ENCODE peak calls at places on chromosomes 2 and 18, in four cellular contexts. D is MV-4-11; Q is activated naive CD8-positive, alpha-beta T cell treated with anti-CD3 and anti-CD28 coated beads for 36 hours; T is OCI-LY7. O is an unnamed sample.

GRCh38 chr2:12502759-12503158 is 214.0 kb upstream of the TRIB2 start:
- DNase-seq in D (peak; percentile 90), Q (peak; percentile 44), T (no peak), O (peak; percentile 71)

GRCh38 chr2:146604521-146604920 is 1240.3 kb upstream of the ACVR2A start:
- DNase-seq in D (no peak), Q (no peak), T (no peak), O (no peak)

GRCh38 chr2:98903064-98903355 is 33.0 kb downstream of the CRACDL start:
- DNase-seq in D (no peak), Q (no peak), T (no peak), O (no peak)

GRCh38 chr2:25276569-25277465 is 64.9 kb downstream of the DNMT3A start:
- DNase-seq in D (no peak), Q (peak; percentile 91), T (peak; percentile 38), O (peak; percentile 81)

GRCh38 chr2:101328474-101329007 is 20.0 kb upstream of the RNF149 start:
- DNase-seq in D (peak; percentile 100), Q (no peak), T (peak; percentile 33), O (peak; percentile 48)

GRCh38 chr2:47721296-47721695 is 61.6 kb upstream of the MSH6 start:
- DNase-seq in D (peak; percentile 35), Q (no peak), T (no peak), O (no peak)

GRCh38 chr2:98009887-98010760 is 14.4 kb upstream of the TMEM131 start:
- DNase-seq in D (peak; percentile 76), Q (no peak), T (peak; percentile 60), O (no peak)

GRCh38 chr2:111071480-111072143 is 49.1 kb upstream of the BCL2L11 start:
- DNase-seq in D (peak; percentile 65), Q (no peak), T (no peak), O (no peak)

GRCh38 chr2:55954306-55955035 is 30.9 kb upstream of the EFEMP1 start:
- DNase-seq in D (no peak), Q (no peak), T (no peak), O (no peak)

GRCh38 chr18:3402962-3403585 is 46.9 kb upstream of the TGIF1 start:
- DNase-seq in D (peak; percentile 17), Q (no peak), T (peak; percentile 68), O (no peak)

GRCh38 chr2:7024261-7024660 is 107.0 kb downstream of the RNF144A start:
- DNase-seq in D (no peak), Q (no peak), T (no peak), O (no peak)

GRCh38 chr2:96085541-96086355 is 30.6 kb downstream of the ADRA2B start:
- DNase-seq in D (no peak), Q (no peak), T (no peak), O (no peak)

GRCh38 chr18:55286257-55286825 is 301.7 kb downstream of the TCF4 start:
- DNase-seq in D (no peak), Q (no peak), T (no peak), O (no peak)

GRCh38 chr18:58091099-58091611 is 47.1 kb downstream of the NEDD4L start:
- DNase-seq in D (peak; percentile 13), Q (no peak), T (peak; percentile 6), O (no peak)

GRCh38 chr2:30365201-30365600 is 81.8 kb upstream of the LCLAT1 start:
- DNase-seq in D (no peak), Q (no peak), T (no peak), O (no peak)

GRCh38 chr2:221969087-221969829 is 329.5 kb downstream of the PAX3 start:
- DNase-seq in D (peak; percentile 5), Q (no peak), T (peak; percentile 33), O (no peak)

O was measured in T-helper 2 cell treated with Interferon-gamma antibody and Interleukin-4, amounts not matched to agents 5 μg/mL and 100 μg/mL, for 36 hours.